ENCODE peak calls at places on chromosomes 5 and 9, in seven cellular contexts. E is psoas muscle; J is ovary; X is adrenal gland; C is right lobe of liver; P is upper lobe of right lung; N is CD8-positive, alpha-beta T cell. W is an unnamed sample.

GRCh38 chr5:142976861-142977260 is 206.7 kb downstream of the ARHGAP26 start:
- DNase-seq in E (no peak), J (no peak), X (no peak), C (no peak), P (no peak), N (no peak), W (no peak)

GRCh38 chr5:93582677-93583524 is at the start of gene NR2F1:
- DNase-seq in E (peak; percentile 67), J (peak; percentile 83), X (peak; percentile 95), C (no peak), P (no peak), N (no peak), W (peak; percentile 70)

GRCh38 chr5:114055318-114055788 is 306.5 kb upstream of the KCNN2 start:
- DNase-seq in E (peak; percentile 81), J (peak; percentile 60), X (peak; percentile 58), C (no peak), P (peak; percentile 66), N (no peak), W (no peak)

GRCh38 chr9:34653610-34654072 is 1.7 kb downstream of the IL11RA start:
- DNase-seq in E (no peak), J (peak; percentile 78), X (no peak), C (no peak), P (no peak), N (no peak), W (no peak)

GRCh38 chr5:4815002-4815401 is 325.1 kb upstream of the ADAMTS16 start:
- DNase-seq in E (no peak), J (no peak), X (no peak), C (no peak), P (no peak), N (no peak), W (no peak)

GRCh38 chr5:140041492-140042421 is 1.3 kb downstream of the NRG2 start:
- DNase-seq in E (peak; percentile 94), J (peak; percentile 73), X (peak; percentile 93), C (peak; percentile 51), P (peak; percentile 65), N (no peak), W (peak; percentile 80)

GRCh38 chr9:123131993-123132392 is 98.5 kb downstream of the GPR21 start:
- DNase-seq in E (no peak), J (no peak), X (no peak), C (no peak), P (no peak), N (no peak), W (no peak)

GRCh38 chr5:103120607-103121200 is 603 bp downstream of the PPIP5K2 start:
- DNase-seq in E (no peak), J (no peak), X (peak; percentile 26), C (no peak), P (no peak), N (no peak), W (no peak)

GRCh38 chr5:36305571-36306326 is 4.0 kb upstream of the RANBP3L start:
- DNase-seq in E (peak; percentile 66), J (peak; percentile 48), X (peak; percentile 39), C (peak; percentile 78), P (peak; percentile 68), N (peak; percentile 5), W (peak; percentile 61)

GRCh38 chr5:138370537-138370936 is 18.1 kb downstream of the KDM3B start:
- DNase-seq in E (no peak), J (no peak), X (no peak), C (no peak), P (no peak), N (no peak), W (no peak)

GRCh38 chr5:157530226-157530972 is 45.2 kb downstream of the ADAM19 start:
- DNase-seq in E (no peak), J (no peak), X (peak; percentile 47), C (no peak), P (no peak), N (no peak), W (no peak)

GRCh38 chr5:74063821-74064598 is 438.0 kb downstream of the ARHGEF28 start:
- DNase-seq in E (no peak), J (no peak), X (no peak), C (no peak), P (no peak), N (no peak), W (no peak)

GRCh38 chr5:66829826-66830225 is 233.6 kb downstream of the MAST4 start:
- DNase-seq in E (no peak), J (no peak), X (no peak), C (no peak), P (no peak), N (no peak), W (no peak)

GRCh38 chr9:93354451-93354850 is 97.0 kb upstream of the FAM120A start:
- DNase-seq in E (no peak), J (no peak), X (no peak), C (no peak), P (no peak), N (no peak), W (no peak)

GRCh38 chr5:65262590-65263189 is 219.0 kb downstream of the ADAMTS6 start:
- DNase-seq in E (no peak), J (peak; percentile 32), X (peak; percentile 13), C (no peak), P (no peak), N (no peak), W (no peak)

GRCh38 chr5:37871023-37871815 is 31.4 kb upstream of the GDNF start:
- DNase-seq in E (no peak), J (no peak), X (no peak), C (no peak), P (no peak), N (no peak), W (no peak)

GRCh38 chr5:53427965-53428364 is 52.5 kb upstream of the FST start:
- DNase-seq in E (no peak), J (no peak), X (no peak), C (no peak), P (no peak), N (no peak), W (no peak)

GRCh38 chr5:109410389-109411174 is 808 bp upstream of the PJA2 start:
- DNase-seq in E (peak; percentile 87), J (peak; percentile 82), X (peak; percentile 86), C (peak; percentile 81), P (peak; percentile 87), N (peak; percentile 31), W (peak; percentile 89)

GRCh38 chr9:89598926-89599325 is 5.9 kb upstream of the GADD45G start:
- DNase-seq in E (no peak), J (no peak), X (no peak), C (no peak), P (no peak), N (no peak), W (no peak)

GRCh38 chr9:71233646-71234045 is 112.2 kb upstream of the TRPM3 start:
- DNase-seq in E (no peak), J (no peak), X (no peak), C (no peak), P (no peak), N (no peak), W (no peak)

GRCh38 chr5:64505769-64506566 is at the start of gene RGS7BP:
- DNase-seq in E (peak; percentile 63), J (peak; percentile 59), X (peak; percentile 63), C (peak; percentile 58), P (peak; percentile 73), N (no peak), W (peak; percentile 85)

GRCh38 chr5:179762781-179763176 is 30.2 kb downstream of the MAML1 start:
- DNase-seq in E (no peak), J (no peak), X (no peak), C (no peak), P (no peak), N (no peak), W (no peak)

GRCh38 chr5:143714629-143715028 is 97.3 kb upstream of the HMHB1 start:
- DNase-seq in E (no peak), J (no peak), X (no peak), C (no peak), P (peak; percentile 68), N (no peak), W (no peak)

GRCh38 chr5:59485629-59486439 is 407.7 kb downstream of the PDE4D start:
- DNase-seq in E (no peak), J (no peak), X (no peak), C (no peak), P (no peak), N (no peak), W (no peak)

GRCh38 chr9:131335356-131335755 is 45.8 kb downstream of the PLPP7 start:
- DNase-seq in E (peak; percentile 32), J (no peak), X (no peak), C (no peak), P (no peak), N (no peak), W (peak; percentile 55)

GRCh38 chr9:37870799-37871176 is 33.1 kb downstream of the SLC25A51 start:
- DNase-seq in E (no peak), J (no peak), X (no peak), C (no peak), P (no peak), N (no peak), W (no peak)
- H3K27me3 ChIP-seq in E (no peaks in the 10 kb centered on the region), J (no peaks in the 10 kb centered on the region), X (no peaks in the 10 kb centered on the region), C (no peaks in the 10 kb centered on the region), P (no peaks in the 10 kb centered on the region), N (no peaks in the 10 kb centered on the region), W (no peaks in the 10 kb centered on the region)

GRCh38 chr9:124414612-124415011 is 630 bp downstream of the PSMB7 start:
- DNase-seq in E (no peak), J (no peak), X (no peak), C (no peak), P (no peak), N (no peak), W (no peak)

GRCh38 chr9:124412228-124412575 is 3.0 kb downstream of the PSMB7 start:
- DNase-seq in E (no peak), J (no peak), X (no peak), C (no peak), P (no peak), N (no peak), W (no peak)

GRCh38 chr9:124409410-124409809 is 5.8 kb downstream of the PSMB7 start:
- DNase-seq in E (no peak), J (no peak), X (no peak), C (no peak), P (no peak), N (no peak), W (no peak)

GRCh38 chr9:124411514-124412227 is 3.6 kb downstream of the PSMB7 start:
- DNase-seq in E (no peak), J (no peak), X (no peak), C (no peak), P (no peak), N (no peak), W (no peak)

GRCh38 chr9:124410321-124410913 is 4.8 kb downstream of the PSMB7 start:
- DNase-seq in E (no peak), J (no peak), X (no peak), C (no peak), P (no peak), N (no peak), W (no peak)
- H3K27ac ChIP-seq in E (no peak overlapping the region), J (no peak overlapping the region), X (peak overlapping the region; percentile 78), C (no peak overlapping the region), P (no peak overlapping the region), N (no peak overlapping the region), W (no peak overlapping the region)

DNA sequence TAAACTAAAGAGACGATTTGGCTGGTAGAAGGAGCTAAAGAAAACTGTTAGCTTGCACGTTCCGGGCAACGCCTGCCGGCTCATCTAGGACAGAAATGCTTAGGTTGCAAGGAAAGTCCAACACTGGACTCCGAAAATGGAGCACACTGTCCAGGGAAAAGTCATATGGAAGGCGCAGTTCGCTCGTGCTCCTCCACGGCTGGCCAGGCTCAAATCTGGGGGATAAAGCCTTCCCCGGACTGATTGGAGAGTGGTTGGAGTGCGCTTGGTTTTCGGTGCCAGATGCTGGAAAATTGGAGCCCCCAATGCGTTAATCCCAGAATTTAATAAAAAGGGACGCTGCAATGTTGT is 947 bp downstream of the CDH6 start:
- DNase-seq in E (no peak), J (no peak), X (no peak), C (no peak), P (no peak), N (no peak), W (no peak)
- H3K27me3 ChIP-seq in E (peaks cover 7% of the 10 kb centered on the region), J (no peaks in the 10 kb centered on the region), X (peaks cover 28% of the 10 kb centered on the region), C (peaks cover 2% of the 10 kb centered on the region), P (peaks cover 43% of the 10 kb centered on the region), N (peaks cover 5% of the 10 kb centered on the region), W (no peaks in the 10 kb centered on the region)

GRCh38 chr9:133274236-133275104 is 531 bp downstream of the ABO start:
- DNase-seq in E (no peak), J (peak; percentile 62), X (no peak), C (no peak), P (no peak), N (no peak), W (no peak)
- H3K27ac ChIP-seq in E (peak overlapping the region; percentile 43), J (peak overlapping the region; percentile 93), X (peak overlapping the region; percentile 81), C (no peak overlapping the region), P (peak overlapping the region; percentile 58), N (no peak overlapping the region), W (no peak overlapping the region)